ENCODE peak calls at places on chromosome 14, in four cellular contexts. B, T, F and D are unnamed samples. For H3K27me3 and H3K4me1, the result is how much of the 10 kb centered on the place peaks cover.

GRCh38 chr14:86003998-86004397 is 474.1 kb downstream of the FLRT2 start:
- DNase-seq in B (no peak), F (no peak), T (no peak), D (no peak)

GRCh38 chr14:102464846-102465341 is 44.7 kb downstream of the ANKRD9 start:
- DNase-seq in F (no peak), B (no peak), T (no peak), D (peak)

GRCh38 chr14:80955434-80955939 is at the start of gene TSHR:
- DNase-seq in F (peak), T (peak), B (no peak), D (no peak)

GRCh38 chr14:90612801-90613200 is 203.4 kb downstream of the TTC7B start:
- DNase-seq in F (no peak), B (no peak), T (no peak), D (no peak)

GRCh38 chr14:52327374-52328226 is 13.5 kb downstream of the PTGER2 start:
- DNase-seq in F (no peak), B (no peak), T (no peak), D (no peak)

GRCh38 chr14:72743626-72744025 is 150.3 kb downstream of the DPF3 start:
- DNase-seq in T (no peak), B (no peak), F (no peak), D (no peak)

GRCh38 chr14:74514471-74514932 is 20.9 kb downstream of the ISCA2 start:
- DNase-seq in F (no peak), T (no peak), B (no peak), D (peak)

GRCh38 chr14:53450871-53451270 is 297.7 kb upstream of the DDHD1 start:
- DNase-seq in B (no peak), F (no peak), T (no peak), D (no peak)

GRCh38 chr14:69932391-69932790 is 53.2 kb downstream of the SMOC1 start:
- DNase-seq in B (no peak), F (peak), T (no peak), D (no peak)
- H3K27me3 ChIP-seq in B (under half), F (under half), T (under half), D (under half)

DNA sequence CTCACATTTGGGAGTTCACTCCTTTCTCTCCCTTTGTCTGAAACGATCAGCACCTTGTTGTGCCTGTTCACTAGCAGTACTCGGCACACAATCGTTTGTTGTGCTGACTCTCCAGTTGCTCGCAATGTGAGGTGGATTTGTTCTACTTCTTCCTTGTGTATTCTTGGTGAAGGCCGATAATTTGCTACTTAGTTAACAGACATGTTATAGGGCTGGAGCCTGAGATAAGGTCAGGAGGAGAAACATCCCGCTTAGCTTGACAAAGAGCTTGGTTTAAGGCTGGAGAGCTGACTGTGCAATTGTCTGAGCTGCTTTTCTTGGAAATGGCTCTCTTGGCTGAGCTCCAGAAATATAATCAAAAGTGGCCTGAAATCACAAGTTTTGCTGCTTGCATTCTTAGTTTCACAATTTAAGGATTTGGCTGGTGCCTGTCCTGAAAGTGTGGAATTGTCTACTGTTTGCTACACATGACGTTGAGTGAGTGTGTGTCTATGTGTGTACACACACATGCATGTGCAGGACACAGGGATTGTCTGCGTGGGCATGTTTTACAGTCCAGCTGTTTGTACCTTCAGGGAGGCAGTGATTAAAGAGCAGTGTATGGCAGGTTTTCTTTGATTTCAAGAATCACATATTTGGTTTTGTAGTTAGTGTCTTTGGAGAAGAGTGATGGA is 77.7 kb downstream of the ARF6 start:
- DNase-seq in F (no peak), T (no peak), B (no peak), D (no peak)
- H3K4me1 ChIP-seq in F (under half), T (under half), B (under half), D (half or more)

DNA sequence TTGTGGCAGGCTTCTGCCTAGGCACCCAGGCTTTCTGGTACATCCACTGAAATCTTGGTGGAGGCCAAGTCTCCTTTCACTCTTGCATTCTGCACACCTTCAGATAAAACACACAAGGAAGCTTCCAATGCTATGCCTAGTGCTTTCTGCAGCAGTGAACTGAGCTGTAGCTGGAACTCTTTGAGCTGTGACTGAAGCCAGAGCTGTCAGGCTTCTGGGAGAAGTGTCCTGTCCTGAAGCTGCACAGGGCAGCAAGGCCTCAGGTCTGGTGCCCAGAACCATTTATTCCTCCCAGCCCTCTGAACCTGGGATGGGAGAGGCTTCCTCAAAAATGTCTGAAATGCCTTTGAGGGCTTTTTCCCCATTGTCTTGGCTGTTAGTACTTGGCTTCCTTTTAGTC is 941.7 kb downstream of the LRFN5 start:
- DNase-seq in T (no peak), B (no peak), F (no peak), D (no peak)
- H3K27me3 ChIP-seq in T (under half), B (under half), F (under half), D (under half)

DNA sequence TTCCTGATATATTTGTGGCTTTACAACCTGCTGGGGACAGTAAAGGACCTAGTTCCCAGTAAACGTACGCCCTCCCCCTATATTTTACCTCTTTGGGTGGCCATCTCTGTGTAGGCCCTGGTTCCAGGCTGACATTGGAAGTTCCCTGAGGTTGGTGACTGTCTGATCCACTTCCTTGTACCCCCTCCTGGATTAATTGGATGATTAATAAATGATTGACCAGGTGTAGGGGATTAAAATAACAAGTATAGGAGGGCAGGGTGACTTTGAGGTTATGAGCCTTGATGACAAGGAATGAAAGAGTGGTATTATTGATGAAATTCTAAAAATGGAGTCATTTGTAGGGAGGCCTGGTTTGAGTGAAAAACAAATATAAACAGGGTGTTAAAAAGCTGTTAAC is 9.6 kb downstream of the SUSD6 start:
- DNase-seq in T (no peak), F (no peak), B (no peak), D (no peak)
- H3K4me1 ChIP-seq in T (half or more), F (under half), B (half or more), D (half or more)

GRCh38 chr14:50666772-50667490 is 1.2 kb downstream of the SAV1 start:
- DNase-seq in F (peak), T (peak), B (no peak), D (no peak)

GRCh38 chr14:50668008-50668851 is at the start of gene SAV1:
- DNase-seq in B (peak), F (peak), T (peak), D (peak)

GRCh38 chr14:50668852-50669194 is 717 bp upstream of the SAV1 start:
- DNase-seq in T (no peak), F (no peak), B (no peak), D (no peak)

GRCh38 chr14:50669441-50669986 is 1.4 kb upstream of the SAV1 start:
- DNase-seq in T (no peak), B (no peak), F (peak), D (no peak)

DNA sequence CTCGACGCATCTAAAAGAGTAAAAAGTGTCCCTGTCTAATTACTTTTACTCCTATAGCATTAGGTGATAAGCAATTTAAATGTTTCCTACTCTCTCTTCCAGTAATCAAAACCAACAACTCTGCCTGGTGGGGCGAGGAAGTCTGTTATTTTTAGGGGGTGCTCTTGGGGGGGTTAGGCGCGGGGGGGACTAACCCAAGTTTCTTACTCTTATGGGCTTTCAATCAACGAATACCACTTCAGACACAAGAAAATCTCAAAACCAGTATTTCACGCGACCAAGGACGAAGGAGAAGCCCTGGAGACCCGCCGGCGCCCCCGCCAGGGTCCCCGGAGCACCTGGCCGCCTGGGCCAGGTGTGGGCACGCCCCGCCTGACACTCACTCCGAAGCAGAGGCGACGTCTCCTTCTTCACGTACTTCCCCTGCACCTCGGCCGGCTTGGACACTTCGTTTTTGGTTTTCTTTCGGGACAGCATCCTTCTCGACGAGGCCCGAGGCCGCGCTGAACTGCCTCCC is 557 bp downstream of the SAV1 start:
- DNase-seq in T (no peak), F (no peak), B (no peak), D (no peak)
- H3K27me3 ChIP-seq in T (under half), F (under half), B (under half), D (under half)

DNA sequence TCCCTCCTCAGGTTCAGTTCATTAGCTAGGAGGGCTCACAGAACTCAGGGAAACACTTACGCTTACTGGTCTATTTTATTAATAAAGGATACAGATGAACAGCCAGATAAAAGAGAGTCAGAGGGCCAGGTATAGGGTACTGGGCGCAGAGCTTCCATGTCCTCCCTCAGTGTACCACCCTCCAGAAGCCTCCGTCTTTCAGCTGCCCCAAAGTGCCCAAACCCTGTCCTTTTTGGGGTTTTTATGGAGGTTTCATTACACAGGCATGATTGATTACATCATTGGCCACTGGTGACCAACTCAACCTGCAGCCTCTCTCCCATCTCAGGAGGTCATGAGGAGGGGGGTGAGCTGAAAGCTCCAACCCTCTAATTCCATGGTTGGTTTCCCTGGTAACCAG is 7.5 kb upstream of the SERPINA5 start:
- DNase-seq in B (no peak), F (no peak), T (no peak), D (no peak)
- H3K4me1 ChIP-seq in B (under half), F (under half), T (under half), D (under half)

GRCh38 chr14:36525746-36526099 is 5.7 kb upstream of the NKX2-1 start:
- DNase-seq in B (no peak), T (no peak), F (no peak), D (no peak)

GRCh38 chr14:36524874-36525745 is 5.1 kb upstream of the NKX2-1 start:
- DNase-seq in B (no peak), T (no peak), F (peak), D (no peak)

GRCh38 chr14:36524220-36524837 is 4.3 kb upstream of the NKX2-1 start:
- DNase-seq in F (peak), T (no peak), B (no peak), D (no peak)

GRCh38 chr14:36522972-36523685 is 3.1 kb upstream of the NKX2-1 start:
- DNase-seq in B (no peak), F (peak), T (no peak), D (no peak)

DNA sequence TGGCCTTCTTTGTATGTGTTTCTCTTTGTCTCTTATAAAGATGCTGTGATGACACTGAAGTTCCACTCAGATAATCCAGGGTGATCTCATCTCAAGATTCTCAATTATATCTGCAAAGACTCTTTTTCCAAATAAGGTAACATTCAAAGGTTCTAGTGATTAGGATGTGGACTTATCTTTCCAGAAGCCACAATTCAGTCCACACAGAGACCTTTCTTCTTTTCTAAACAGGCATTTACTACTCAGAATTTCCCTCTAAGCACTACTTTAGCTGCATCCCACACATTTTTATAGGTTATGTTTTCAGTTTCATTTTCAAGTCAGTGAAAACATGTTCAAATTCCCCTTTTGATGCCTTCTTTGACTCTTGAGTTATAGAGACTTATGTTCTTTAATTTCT is 9.0 kb upstream of the NKX2-1 start:
- DNase-seq in T (no peak), B (no peak), F (no peak), D (no peak)
- H3K27me3 ChIP-seq in T (under half), B (under half), F (half or more), D (under half)

DNA sequence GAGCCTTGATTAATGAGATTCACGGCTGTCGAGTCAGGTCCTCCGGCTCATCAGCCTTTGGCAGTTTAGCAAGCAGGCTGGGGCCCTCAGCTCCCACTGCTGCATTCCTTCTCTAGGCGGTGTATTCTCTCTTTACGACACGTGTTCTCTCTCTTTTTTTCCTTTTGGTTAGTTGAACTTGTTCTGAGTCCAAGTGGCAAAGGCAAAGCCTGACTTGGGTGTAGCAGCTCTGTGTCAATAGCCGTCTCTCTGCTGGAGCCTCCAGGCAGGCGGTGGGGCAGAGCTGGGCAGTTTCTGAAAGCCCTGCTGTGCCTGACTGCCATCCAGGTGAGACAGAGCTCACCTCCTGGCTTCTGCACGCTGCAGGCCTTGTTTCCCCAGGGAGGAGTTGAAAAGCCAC is 46.6 kb downstream of the SUSD6 start:
- DNase-seq in F (no peak), B (no peak), T (no peak), D (no peak)
- H3K4me1 ChIP-seq in F (under half), B (under half), T (under half), D (under half)

GRCh38 chr14:88482524-88482923 is 72.3 kb downstream of the PTPN21 start:
- DNase-seq in T (no peak), B (no peak), F (no peak), D (no peak)

GRCh38 chr14:88481794-88482193 is 73.0 kb downstream of the PTPN21 start:
- DNase-seq in B (no peak), F (no peak), T (no peak), D (no peak)

GRCh38 chr14:88478931-88479330 is 75.9 kb downstream of the PTPN21 start:
- DNase-seq in B (no peak), F (no peak), T (no peak), D (no peak)

GRCh38 chr14:88479574-88479987 is 75.2 kb downstream of the PTPN21 start:
- DNase-seq in F (no peak), B (no peak), T (no peak), D (no peak)

GRCh38 chr14:88481089-88481488 is 73.7 kb downstream of the PTPN21 start:
- DNase-seq in B (no peak), T (no peak), F (no peak), D (no peak)
- H3K27me3 ChIP-seq in B (under half), T (under half), F (under half), D (under half)

GRCh38 chr14:82146846-82147245 is 613.2 kb upstream of the SEL1L start:
- DNase-seq in B (no peak), F (no peak), T (no peak), D (no peak)
- H3K4me1 ChIP-seq in B (under half), F (under half), T (under half), D (under half)